ENCODE peak calls at places on chromosomes 11 and 22, in ten cellular contexts. J, Z, P, L, K, W, D, G, T and C are unnamed samples.

GRCh38 chr22:45907996-45908395 is 69.0 kb downstream of the WNT7B start:
- DNase-seq in P (no peak), L (no peak), G (no peak), W (no peak), T (no peak), Z (no peak), J (no peak), D (no peak), K (no peak), C (no peak)

GRCh38 chr11:2385156-2386151 is 8.3 kb downstream of the CD81 start:
- DNase-seq in G (no peak), L (no peak), J (no peak), W (no peak), P (no peak), D (no peak), K (no peak), Z (no peak), T (no peak), C (no peak)

GRCh38 chr22:39966522-39966921 is 6.3 kb downstream of the TMA7B start:
- DNase-seq in K (no peak), L (no peak), D (no peak), W (no peak), J (no peak), P (no peak), Z (no peak), T (no peak), G (no peak), C (no peak)

GRCh38 chr22:46010177-46010867 is 33.4 kb upstream of the WNT7B start:
- DNase-seq in K (no peak), W (no peak), J (no peak), D (peak), L (no peak), T (peak), G (no peak), Z (peak), P (no peak), C (no peak)

GRCh38 chr11:13104619-13105236 is 95.6 kb downstream of the RASSF10 start:
- DNase-seq in P (no peak), W (no peak), J (no peak), L (no peak), K (no peak), D (peak), T (no peak), G (no peak), Z (no peak), C (no peak)

GRCh38 chr22:25409240-25409639 is 155.2 kb upstream of the GRK3 start:
- DNase-seq in W (no peak), J (no peak), K (no peak), T (no peak), G (no peak), L (no peak), Z (no peak), D (no peak), P (no peak), C (no peak)

GRCh38 chr11:12840871-12841516 is 166.8 kb downstream of the TEAD1 start:
- DNase-seq in K (no peak), T (no peak), W (peak), P (no peak), Z (no peak), G (no peak), L (no peak), D (no peak), J (no peak), C (no peak)

GRCh38 chr11:8671651-8672062 is 10.8 kb downstream of the TRIM66 start:
- DNase-seq in G (no peak), K (peak), P (peak), W (peak), J (no peak), L (no peak), T (peak), D (peak), Z (peak), C (peak)

GRCh38 chr22:27485842-27486241 is 315.7 kb downstream of the MN1 start:
- DNase-seq in D (no peak), J (no peak), Z (no peak), T (no peak), K (no peak), G (no peak), W (no peak), L (no peak), P (no peak), C (no peak)

GRCh38 chr11:72308226-72309073 is 64.5 kb upstream of the PHOX2A start:
- DNase-seq in W (peak), T (peak), L (no peak), G (no peak), Z (peak), J (peak), P (peak), D (peak), K (peak), C (peak)

GRCh38 chr11:72305077-72305476 is 61.1 kb upstream of the PHOX2A start:
- DNase-seq in K (no peak), G (no peak), P (no peak), T (no peak), J (no peak), W (no peak), D (no peak), Z (no peak), L (no peak), C (no peak)

GRCh38 chr11:72309074-72309598 is 65.2 kb upstream of the PHOX2A start:
- DNase-seq in J (no peak), W (no peak), Z (no peak), D (no peak), K (no peak), T (no peak), L (no peak), P (no peak), G (no peak), C (no peak)

GRCh38 chr11:72307439-72307838 is 63.5 kb upstream of the PHOX2A start:
- DNase-seq in Z (no peak), D (no peak), K (no peak), L (no peak), G (no peak), P (no peak), J (no peak), W (no peak), T (no peak), C (no peak)

DNA sequence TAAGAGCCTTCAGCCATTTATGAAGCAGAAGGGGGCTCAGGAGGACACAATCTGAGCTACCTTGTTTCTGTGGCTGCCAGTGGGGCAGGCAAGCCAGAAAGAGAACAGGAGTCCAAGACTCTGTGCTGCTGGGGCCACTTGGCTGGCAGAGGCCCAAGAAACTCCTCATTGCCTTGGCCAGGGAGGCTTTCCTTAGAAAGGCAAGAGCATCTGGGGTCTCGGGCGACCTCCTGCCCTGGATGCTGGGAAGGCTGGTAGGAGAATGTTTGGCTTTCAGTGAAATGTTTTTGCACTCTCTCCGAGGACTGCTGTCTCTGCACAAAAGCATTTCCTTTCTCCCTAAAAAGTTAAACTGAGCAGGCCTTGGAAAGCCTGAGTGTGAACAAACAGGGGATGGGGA is 62.2 kb upstream of the PHOX2A start:
- DNase-seq in G (no peak), L (no peak), Z (no peak), K (no peak), D (peak), T (peak), J (no peak), P (no peak), W (peak), C (peak)
- TF ChIP-seq CTCF in G (no peak), L (no peak), Z (no peak), K (no peak), D (no peak), T (no peak), J (no peak), P (no peak), W (no peak), C (no peak)

GRCh38 chr11:83571301-83571700 is 285.1 kb upstream of the CCDC90B start:
- DNase-seq in T (peak), Z (peak), P (no peak), W (peak), K (no peak), G (no peak), L (peak), J (peak), D (peak), C (no peak)
- H3K4me3 ChIP-seq in T (no peak), Z (no peak), P (no peak), W (no peak), K (no peak), G (no peak), L (no peak), J (no peak), D (no peak), C (no peak)

GRCh38 chr11:76742912-76743311 is 40.2 kb upstream of the TSKU start:
- DNase-seq in G (no peak), P (peak), T (peak), L (no peak), Z (no peak), W (peak), D (no peak), K (no peak), J (no peak), C (no peak)
- TF ChIP-seq CTCF in G (no peak), P (no peak), T (no peak), L (no peak), Z (no peak), W (no peak), D (no peak), K (no peak), J (no peak), C (no peak)

DNA sequence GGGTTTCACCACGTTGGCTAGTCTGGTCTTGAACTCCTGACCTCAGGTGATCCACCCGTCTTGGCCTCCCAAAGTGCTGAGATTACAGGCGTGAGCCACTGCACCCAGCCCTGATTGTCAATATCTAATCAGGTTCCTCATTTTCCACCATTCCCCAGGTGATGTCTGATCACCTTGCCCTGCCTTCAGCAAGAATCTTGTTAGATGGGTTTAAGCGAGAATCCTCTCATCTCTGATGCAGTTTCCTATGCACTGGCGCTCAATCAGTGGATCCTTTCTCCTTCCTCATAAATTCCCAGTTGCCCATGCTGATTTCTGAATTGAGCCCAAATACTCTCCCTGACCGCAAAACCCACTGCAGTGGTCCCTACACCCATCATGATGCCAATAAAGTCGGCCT is 664 bp upstream of the ZC3H7B start:
- DNase-seq in L (peak), P (no peak), J (no peak), T (no peak), Z (no peak), D (no peak), W (no peak), G (no peak), K (no peak), C (no peak)
- H3K4me3 ChIP-seq in L (peak), P (peak), J (peak), T (peak), Z (peak), D (peak), W (peak), G (peak), K (no peak), C (peak)

DNA sequence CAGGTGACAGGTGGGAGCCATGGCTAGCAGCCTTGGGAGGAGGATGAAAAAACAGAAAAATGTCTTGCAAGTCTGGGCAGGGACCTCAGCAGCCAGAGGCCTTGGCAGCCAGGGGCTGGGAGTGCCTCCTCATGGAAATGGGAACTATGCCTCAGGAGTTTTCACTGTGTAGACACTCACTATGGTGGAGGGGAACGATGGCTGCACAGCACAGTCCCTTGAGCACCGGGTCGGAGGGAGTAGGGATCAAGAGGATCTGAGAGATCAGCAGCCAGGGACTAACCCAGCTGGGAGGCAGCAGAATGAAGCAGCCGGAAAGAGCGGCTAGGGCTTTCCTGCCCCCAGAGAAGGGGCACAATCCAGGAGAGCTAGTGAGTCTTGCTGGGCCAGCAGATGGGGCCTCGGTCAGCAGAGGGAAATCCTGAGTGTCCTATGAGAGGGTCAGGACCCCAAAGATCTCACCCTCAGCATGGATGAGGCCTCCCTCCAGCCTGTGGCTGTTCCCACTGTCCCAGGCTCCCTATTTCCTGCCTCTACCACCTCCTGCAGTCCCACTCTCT is 6.2 kb upstream of the FTH1 start:
- DNase-seq in P (no peak), T (no peak), G (no peak), K (peak), J (no peak), D (peak), W (no peak), L (no peak), Z (no peak), C (no peak)
- TF ChIP-seq CTCF in P (no peak), T (no peak), G (no peak), K (no peak), J (no peak), D (no peak), W (peak), L (no peak), Z (no peak), C (no peak)

DNA sequence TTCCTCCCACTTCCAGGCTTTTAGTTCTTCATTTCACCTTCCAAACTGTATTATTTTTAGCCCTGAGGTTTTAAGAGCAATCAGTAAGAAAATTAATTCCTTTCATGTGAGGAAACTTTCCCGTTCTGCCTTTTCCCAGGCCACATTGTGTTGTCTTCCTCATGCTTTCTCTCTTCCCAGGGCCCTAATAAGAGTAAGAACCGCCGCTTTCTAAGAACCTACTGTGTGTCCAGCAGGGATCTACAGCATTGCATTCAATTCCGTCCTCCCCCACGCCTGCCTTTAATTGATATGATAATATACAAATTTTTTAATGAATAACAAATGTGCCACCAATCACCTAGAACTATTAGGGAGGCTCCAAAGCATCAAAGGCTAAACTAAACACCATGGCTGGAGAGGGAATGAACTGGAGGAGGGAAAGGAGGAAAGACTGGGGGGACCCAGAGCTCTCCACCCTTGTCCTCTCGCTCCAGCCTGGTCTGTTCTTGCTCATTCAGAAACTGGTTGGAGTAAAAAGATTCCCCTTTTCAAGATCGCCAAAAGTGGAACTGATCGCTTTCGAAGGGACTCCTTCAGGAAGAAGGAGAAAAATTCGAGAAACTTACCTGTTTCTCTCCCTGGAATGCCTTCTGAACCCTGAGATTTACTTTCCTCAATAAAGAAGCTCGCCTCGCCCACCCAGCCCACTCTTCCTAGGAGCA is 46.8 kb downstream of the OR4D9 start:
- DNase-seq in L (peak), T (no peak), P (no peak), D (no peak), Z (no peak), J (no peak), K (no peak), W (no peak), G (peak), C (no peak)
- H3K4me3 ChIP-seq in L (peak), T (peak), P (peak), D (no peak), Z (peak), J (peak), K (no peak), W (peak), G (no peak), C (peak)

DNA sequence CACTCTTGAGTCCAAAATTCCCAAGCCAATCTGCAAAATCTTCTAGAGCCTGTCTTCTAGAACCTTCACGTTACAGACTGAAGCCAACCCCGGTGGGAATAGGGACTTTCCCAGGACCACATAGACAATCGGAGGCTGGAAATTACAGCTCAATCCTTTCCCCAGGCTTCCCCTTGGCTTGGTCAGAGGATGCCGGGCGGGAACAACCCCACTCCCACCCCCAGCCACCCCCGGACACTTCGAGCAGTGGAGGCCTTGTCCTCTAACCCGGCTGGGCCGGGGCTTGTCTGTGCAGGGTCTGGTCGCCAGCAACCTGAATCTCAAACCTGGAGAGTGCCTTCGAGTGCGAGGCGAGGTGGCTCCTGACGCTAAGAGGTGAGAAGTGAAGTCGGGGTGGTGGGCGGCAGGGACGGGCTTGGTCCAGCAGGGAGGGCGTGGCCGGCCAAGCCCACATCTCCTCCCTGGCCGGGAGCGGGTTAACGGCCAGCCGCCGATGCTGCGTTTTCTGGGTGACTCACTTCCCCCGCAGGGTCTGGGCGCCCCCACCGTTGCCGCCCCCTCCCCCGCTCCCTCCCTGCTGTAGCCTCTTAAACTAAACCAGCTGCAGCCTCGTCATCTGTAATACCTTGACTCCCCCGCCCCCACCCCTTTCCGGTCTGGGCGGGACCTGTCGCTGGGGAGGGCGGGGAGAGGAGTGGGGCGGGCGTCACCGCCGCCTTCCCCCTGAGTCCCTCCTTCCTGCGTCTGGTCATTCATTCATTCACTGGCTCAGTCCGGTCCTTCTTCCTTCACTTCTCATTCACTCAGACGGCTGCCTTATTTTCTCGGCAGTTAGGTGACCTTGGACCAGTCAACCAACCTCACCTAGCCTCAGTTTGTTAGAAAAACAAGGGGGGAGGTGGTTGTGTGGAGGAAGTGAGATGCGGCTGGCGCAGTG is 1.5 kb downstream of the LGALS1 start:
- DNase-seq in J (peak), K (peak), W (peak), Z (peak), T (peak), P (peak), D (peak), L (peak), G (peak), C (peak)
- TF ChIP-seq CTCF in J (no peak), K (no peak), W (no peak), Z (no peak), T (no peak), P (no peak), D (no peak), L (no peak), G (no peak), C (no peak)